ENCODE peak calls at places on chromosomes 16 and 17, in six cellular contexts. One of them, this sample, is unnamed.

GRCh38 chr17:10610821-10611323 is 46.2 kb downstream of the MYH3 start:
- DNase-seq in cardiac fibroblast: no peak
- DNase-seq in colonic mucosa: no peak
- DNase-seq in Peyer's patch: no peak
- DNase-seq in tibial artery: no peak
- DNase-seq in testis: no peak
- DNase-seq in this sample: no peak

GRCh38 chr17:73956595-73957465 is 246.6 kb upstream of the RPL38 start:
- DNase-seq in cardiac fibroblast: no peak
- DNase-seq in colonic mucosa: peak; percentile 74
- DNase-seq in Peyer's patch: no peak
- DNase-seq in tibial artery: no peak
- DNase-seq in testis: peak; percentile 84
- DNase-seq in this sample: peak; percentile 81

GRCh38 chr17:70563301-70563820 is 394.0 kb downstream of the KCNJ2 start:
- DNase-seq in cardiac fibroblast: peak; percentile 2
- DNase-seq in colonic mucosa: peak; percentile 47
- DNase-seq in Peyer's patch: no peak
- DNase-seq in tibial artery: no peak
- DNase-seq in testis: no peak
- DNase-seq in this sample: no peak

GRCh38 chr17:43908111-43908721 is 880 bp upstream of the MPP2 start:
- DNase-seq in cardiac fibroblast: peak; percentile 71
- DNase-seq in colonic mucosa: peak; percentile 73
- DNase-seq in Peyer's patch: no peak
- DNase-seq in tibial artery: peak; percentile 77
- DNase-seq in testis: peak; percentile 83
- DNase-seq in this sample: no peak

GRCh38 chr17:58121925-58122324 is 26.3 kb upstream of the OR4D1 start:
- DNase-seq in cardiac fibroblast: peak; percentile 44
- DNase-seq in colonic mucosa: no peak
- DNase-seq in Peyer's patch: no peak
- DNase-seq in tibial artery: no peak
- DNase-seq in testis: no peak
- DNase-seq in this sample: peak; percentile 7

GRCh38 chr16:50021509-50021908 is 3.5 kb upstream of the CNEP1R1 start:
- DNase-seq in cardiac fibroblast: peak; percentile 33
- DNase-seq in colonic mucosa: no peak
- DNase-seq in Peyer's patch: no peak
- DNase-seq in tibial artery: no peak
- DNase-seq in testis: peak; percentile 47
- DNase-seq in this sample: no peak

GRCh38 chr17:75738218-75738802 is 17.1 kb downstream of the ITGB4 start:
- DNase-seq in cardiac fibroblast: peak; percentile 59
- DNase-seq in colonic mucosa: no peak
- DNase-seq in Peyer's patch: no peak
- DNase-seq in tibial artery: no peak
- DNase-seq in testis: no peak
- DNase-seq in this sample: peak; percentile 64

GRCh38 chr16:87849419-87850008 is 19.8 kb downstream of the SLC7A5 start:
- DNase-seq in cardiac fibroblast: no peak
- DNase-seq in colonic mucosa: no peak
- DNase-seq in Peyer's patch: no peak
- DNase-seq in tibial artery: no peak
- DNase-seq in testis: no peak
- DNase-seq in this sample: peak; percentile 26

GRCh38 chr17:4950075-4950756 is 703 bp upstream of the ENO3 start:
- DNase-seq in cardiac fibroblast: no peak
- DNase-seq in colonic mucosa: peak; percentile 80
- DNase-seq in Peyer's patch: peak; percentile 73
- DNase-seq in tibial artery: peak; percentile 48
- DNase-seq in testis: no peak
- DNase-seq in this sample: peak; percentile 79

GRCh38 chr17:69417545-69418483 is 3.3 kb downstream of the MAP2K6 start:
- DNase-seq in cardiac fibroblast: no peak
- DNase-seq in colonic mucosa: no peak
- DNase-seq in Peyer's patch: no peak
- DNase-seq in tibial artery: no peak
- DNase-seq in testis: no peak
- DNase-seq in this sample: no peak

GRCh38 chr16:1428511-1428910 is 2.4 kb upstream of the PERCC1 start:
- DNase-seq in cardiac fibroblast: peak; percentile 19
- DNase-seq in colonic mucosa: no peak
- DNase-seq in Peyer's patch: no peak
- DNase-seq in tibial artery: no peak
- DNase-seq in testis: no peak
- DNase-seq in this sample: peak; percentile 32

GRCh38 chr16:17258848-17259713 is 211.7 kb downstream of the XYLT1 start:
- DNase-seq in cardiac fibroblast: no peak
- DNase-seq in colonic mucosa: no peak
- DNase-seq in Peyer's patch: no peak
- DNase-seq in tibial artery: peak; percentile 24
- DNase-seq in testis: no peak
- DNase-seq in this sample: peak; percentile 55

GRCh38 chr16:2728034-2728433 is 8.0 kb upstream of the PRSS27 start:
- DNase-seq in cardiac fibroblast: no peak
- DNase-seq in colonic mucosa: no peak
- DNase-seq in Peyer's patch: no peak
- DNase-seq in tibial artery: no peak
- DNase-seq in testis: no peak
- DNase-seq in this sample: no peak

GRCh38 chr16:73289232-73289631 is 241.3 kb upstream of the ZFHX3 start:
- DNase-seq in cardiac fibroblast: no peak
- DNase-seq in colonic mucosa: no peak
- DNase-seq in Peyer's patch: no peak
- DNase-seq in tibial artery: no peak
- DNase-seq in testis: no peak
- DNase-seq in this sample: no peak

GRCh38 chr16:57865746-57866528 is 63.6 kb upstream of the KIFC3 start:
- DNase-seq in cardiac fibroblast: no peak
- DNase-seq in colonic mucosa: no peak
- DNase-seq in Peyer's patch: no peak
- DNase-seq in tibial artery: no peak
- DNase-seq in testis: no peak
- DNase-seq in this sample: no peak

GRCh38 chr17:77216435-77216980 is 75.7 kb downstream of the SEC14L1 start:
- DNase-seq in cardiac fibroblast: no peak
- DNase-seq in colonic mucosa: no peak
- DNase-seq in Peyer's patch: no peak
- DNase-seq in tibial artery: no peak
- DNase-seq in testis: no peak
- DNase-seq in this sample: peak; percentile 5

GRCh38 chr17:75861927-75862317 is 6.8 kb upstream of the WBP2 start:
- DNase-seq in cardiac fibroblast: peak; percentile 35
- DNase-seq in colonic mucosa: no peak
- DNase-seq in Peyer's patch: no peak
- DNase-seq in tibial artery: peak; percentile 58
- DNase-seq in testis: peak; percentile 90
- DNase-seq in this sample: no peak

GRCh38 chr17:65820306-65820705 is 258.9 kb upstream of the AXIN2 start:
- DNase-seq in cardiac fibroblast: no peak
- DNase-seq in colonic mucosa: no peak
- DNase-seq in Peyer's patch: no peak
- DNase-seq in tibial artery: no peak
- DNase-seq in testis: no peak
- DNase-seq in this sample: no peak

GRCh38 chr16:55169780-55170179 is 154.2 kb upstream of the IRX6 start:
- DNase-seq in cardiac fibroblast: no peak
- DNase-seq in colonic mucosa: peak; percentile 37
- DNase-seq in Peyer's patch: no peak
- DNase-seq in tibial artery: no peak
- DNase-seq in testis: no peak
- DNase-seq in this sample: peak; percentile 27

GRCh38 chr17:34763727-34764665 is 184.6 kb downstream of the TMEM132E start:
- DNase-seq in cardiac fibroblast: no peak
- DNase-seq in colonic mucosa: no peak
- DNase-seq in Peyer's patch: no peak
- DNase-seq in tibial artery: no peak
- DNase-seq in testis: no peak
- DNase-seq in this sample: no peak

GRCh38 chr17:78669256-78669974 is 92.2 kb upstream of the DNAH17 start:
- DNase-seq in cardiac fibroblast: no peak
- DNase-seq in colonic mucosa: no peak
- DNase-seq in Peyer's patch: no peak
- DNase-seq in tibial artery: no peak
- DNase-seq in testis: no peak
- DNase-seq in this sample: no peak

GRCh38 chr16:12802661-12803060 is 1.0 kb downstream of the CPPED1 start:
- DNase-seq in cardiac fibroblast: no peak
- DNase-seq in colonic mucosa: no peak
- DNase-seq in Peyer's patch: no peak
- DNase-seq in tibial artery: no peak
- DNase-seq in testis: no peak
- DNase-seq in this sample: no peak

GRCh38 chr16:12803203-12804093 is at the start of gene CPPED1:
- DNase-seq in cardiac fibroblast: peak; percentile 89
- DNase-seq in colonic mucosa: peak; percentile 93
- DNase-seq in Peyer's patch: peak; percentile 95
- DNase-seq in tibial artery: peak; percentile 87
- DNase-seq in testis: peak; percentile 95
- DNase-seq in this sample: peak; percentile 92

GRCh38 chr16:12800751-12801308 is 2.9 kb downstream of the CPPED1 start:
- DNase-seq in cardiac fibroblast: no peak
- DNase-seq in colonic mucosa: no peak
- DNase-seq in Peyer's patch: no peak
- DNase-seq in tibial artery: no peak
- DNase-seq in testis: no peak
- DNase-seq in this sample: no peak

GRCh38 chr16:12802048-12802447 is 1.6 kb downstream of the CPPED1 start:
- DNase-seq in cardiac fibroblast: no peak
- DNase-seq in colonic mucosa: no peak
- DNase-seq in Peyer's patch: no peak
- DNase-seq in tibial artery: no peak
- DNase-seq in testis: no peak
- DNase-seq in this sample: no peak

DNA sequence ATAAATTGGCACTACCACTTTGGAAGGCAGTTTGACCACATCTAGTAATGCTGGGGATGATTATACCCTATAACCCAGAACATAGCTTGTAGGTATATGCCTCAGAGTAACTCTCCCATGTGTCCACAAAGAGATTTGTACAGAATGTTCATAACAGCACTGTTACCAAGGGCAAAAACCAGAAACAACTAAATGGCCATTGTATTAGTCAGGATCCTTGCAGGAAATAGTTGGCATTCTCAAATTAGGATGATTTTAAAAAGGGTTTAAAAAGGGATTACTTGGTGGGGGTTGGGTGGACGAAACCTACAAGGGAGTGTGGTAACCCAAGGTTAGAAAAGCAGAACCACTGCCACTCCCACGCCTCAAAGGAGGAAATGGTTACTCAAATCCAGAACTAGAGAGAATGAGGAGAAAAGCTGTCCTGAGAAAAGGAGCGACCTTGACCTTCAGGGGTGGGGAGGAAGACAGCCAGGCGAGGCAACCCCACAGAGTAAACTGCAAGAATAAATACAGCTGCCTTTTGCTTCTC is 2.1 kb downstream of the CPPED1 start:
- DNase-seq in cardiac fibroblast: peak; percentile 93
- DNase-seq in colonic mucosa: peak; percentile 31
- DNase-seq in Peyer's patch: no peak
- DNase-seq in tibial artery: peak; percentile 38
- DNase-seq in testis: peak; percentile 78
- DNase-seq in this sample: no peak
- H3K4me3 ChIP-seq in cardiac fibroblast: no peak overlapping the region
- H3K4me3 ChIP-seq in colonic mucosa: no peak overlapping the region
- H3K4me3 ChIP-seq in Peyer's patch: no peak overlapping the region
- H3K4me3 ChIP-seq in tibial artery: peak overlapping the region; percentile 15
- H3K4me3 ChIP-seq in testis: no peak overlapping the region
- H3K4me3 ChIP-seq in this sample: no peak overlapping the region

GRCh38 chr17:81824595-81824994 is 8.5 kb downstream of the MCRIP1 start:
- DNase-seq in cardiac fibroblast: no peak
- DNase-seq in colonic mucosa: no peak
- DNase-seq in Peyer's patch: no peak
- DNase-seq in tibial artery: no peak
- DNase-seq in testis: no peak
- DNase-seq in this sample: no peak

GRCh38 chr17:81823800-81824550 is 9.1 kb downstream of the MCRIP1 start:
- DNase-seq in cardiac fibroblast: no peak
- DNase-seq in colonic mucosa: no peak
- DNase-seq in Peyer's patch: no peak
- DNase-seq in tibial artery: no peak
- DNase-seq in testis: no peak
- DNase-seq in this sample: peak; percentile 47

GRCh38 chr17:81828656-81829055 is 4.4 kb downstream of the MCRIP1 start:
- DNase-seq in cardiac fibroblast: no peak
- DNase-seq in colonic mucosa: no peak
- DNase-seq in Peyer's patch: no peak
- DNase-seq in tibial artery: no peak
- DNase-seq in testis: no peak
- DNase-seq in this sample: no peak

GRCh38 chr17:81822996-81823799 is 9.9 kb downstream of the MCRIP1 start:
- DNase-seq in cardiac fibroblast: no peak
- DNase-seq in colonic mucosa: no peak
- DNase-seq in Peyer's patch: no peak
- DNase-seq in tibial artery: no peak
- DNase-seq in testis: no peak
- DNase-seq in this sample: no peak

DNA sequence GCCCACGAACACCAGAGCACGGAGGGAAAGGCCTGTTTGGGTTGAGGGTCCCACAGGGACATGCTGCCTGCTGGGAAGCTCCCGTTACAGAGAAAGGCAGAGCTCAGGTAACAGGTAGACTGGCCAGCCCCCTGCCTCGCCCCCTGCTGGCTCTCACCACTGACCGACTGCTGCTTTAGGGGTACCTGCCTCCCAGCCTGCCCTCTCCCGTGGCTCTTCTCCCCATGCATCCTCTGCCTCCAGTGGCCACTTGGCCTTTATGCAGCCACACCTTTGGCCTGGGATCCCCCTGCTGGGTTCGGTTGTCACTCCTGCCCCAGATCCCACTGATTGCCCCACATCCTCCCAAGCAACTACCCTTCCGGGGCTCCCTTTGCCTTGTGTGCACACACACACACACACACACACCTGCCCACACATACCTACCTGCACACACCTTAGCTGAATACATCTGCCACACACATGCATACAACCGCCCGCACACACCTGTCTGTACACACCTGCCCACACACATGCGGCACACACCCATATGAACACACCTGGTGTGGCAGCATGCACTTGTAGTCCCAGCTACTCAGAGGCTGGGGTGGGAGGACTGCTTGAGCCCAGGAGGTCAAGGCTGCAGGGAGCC is 7.1 kb downstream of the MCRIP1 start:
- DNase-seq in cardiac fibroblast: no peak
- DNase-seq in colonic mucosa: no peak
- DNase-seq in Peyer's patch: no peak
- DNase-seq in tibial artery: no peak
- DNase-seq in testis: no peak
- DNase-seq in this sample: no peak
- TF ChIP-seq CTCF in cardiac fibroblast: no peak
- TF ChIP-seq CTCF in colonic mucosa: no peak
- TF ChIP-seq CTCF in Peyer's patch: no peak
- TF ChIP-seq CTCF in tibial artery: no peak
- TF ChIP-seq CTCF in testis: no peak
- TF ChIP-seq CTCF in this sample: no peak

GRCh38 chr17:51085150-51085805 is 35.4 kb downstream of the SPAG9 start:
- DNase-seq in cardiac fibroblast: peak; percentile 59
- DNase-seq in colonic mucosa: no peak
- DNase-seq in Peyer's patch: no peak
- DNase-seq in tibial artery: no peak
- DNase-seq in testis: no peak
- DNase-seq in this sample: no peak
- H3K4me3 ChIP-seq in cardiac fibroblast: no peak overlapping the region
- H3K4me3 ChIP-seq in colonic mucosa: no peak overlapping the region
- H3K4me3 ChIP-seq in Peyer's patch: no peak overlapping the region
- H3K4me3 ChIP-seq in tibial artery: no peak overlapping the region
- H3K4me3 ChIP-seq in testis: no peak overlapping the region
- H3K4me3 ChIP-seq in this sample: no peak overlapping the region

GRCh38 chr17:42561908-42562844 is at the start of gene COASY:
- DNase-seq in cardiac fibroblast: peak; percentile 99
- DNase-seq in colonic mucosa: peak; percentile 97
- DNase-seq in Peyer's patch: peak; percentile 95
- DNase-seq in tibial artery: peak; percentile 95
- DNase-seq in testis: peak; percentile 97
- DNase-seq in this sample: peak; percentile 97
- TF ChIP-seq CTCF in cardiac fibroblast: no peak
- TF ChIP-seq CTCF in colonic mucosa: no peak
- TF ChIP-seq CTCF in Peyer's patch: no peak
- TF ChIP-seq CTCF in tibial artery: no peak
- TF ChIP-seq CTCF in testis: no peak
- TF ChIP-seq CTCF in this sample: no peak

This sample was measured in mucosa of descending colon.